ENCODE peak calls at places on chromosomes 13 and 19, in five cellular contexts. Y is CD8-positive, alpha-beta memory T cell; J is CD8-positive, alpha-beta T cell; B is HCT116; D is effector memory CD4-positive, alpha-beta T cell. N is an unnamed sample.

GRCh38 chr13:29402168-29402621 is 193.3 kb downstream of the SLC7A1 start:
- DNase-seq in D (no peak), Y (no peak), J (no peak), B (no peak), N (peak; percentile 3)

GRCh38 chr19:6026390-6026897 is 48.5 kb upstream of the RANBP3 start:
- DNase-seq in Y (no peak), D (no peak), B (no peak), J (no peak), N (no peak)

GRCh38 chr13:33363328-33363727 is 77.8 kb upstream of the STARD13 start:
- DNase-seq in B (no peak), Y (no peak), J (no peak), D (no peak), N (no peak)

GRCh38 chr19:51552996-51553725 is 17.9 kb upstream of the ZNF175 start:
- DNase-seq in D (no peak), Y (no peak), J (peak; percentile 33), B (peak; percentile 13), N (peak; percentile 6)

GRCh38 chr13:48801255-48801654 is 147.5 kb downstream of the CYSLTR2 start:
- DNase-seq in J (no peak), D (no peak), B (no peak), Y (no peak), N (no peak)

GRCh38 chr13:99224019-99224418 is 23.4 kb downstream of the UBAC2 start:
- DNase-seq in D (no peak), B (no peak), Y (no peak), J (no peak), N (no peak)

GRCh38 chr19:6464070-6464873 is at the start of gene CRB3:
- DNase-seq in J (peak; percentile 68), Y (peak; percentile 25), B (peak; percentile 80), D (no peak), N (peak; percentile 41)

GRCh38 chr13:102870677-102871415 is 25.0 kb downstream of the ERCC5 start:
- DNase-seq in B (peak; percentile 19), J (peak; percentile 56), D (no peak), Y (peak; percentile 33), N (no peak)

GRCh38 chr13:59906413-59907027 is 257.2 kb downstream of the DIAPH3 start:
- DNase-seq in B (peak; percentile 4), Y (no peak), J (no peak), D (no peak), N (no peak)

GRCh38 chr13:36848228-36848982 is 29.4 kb downstream of the RFXAP start:
- DNase-seq in B (no peak), D (no peak), Y (no peak), J (no peak), N (no peak)

GRCh38 chr19:33621811-33622504 is at the start of gene CHST8:
- DNase-seq in Y (no peak), D (no peak), B (no peak), J (no peak), N (no peak)

GRCh38 chr19:13154241-13154778 is 4.1 kb downstream of the IER2 start:
- DNase-seq in Y (peak; percentile 62), B (no peak), J (peak; percentile 53), D (peak; percentile 32), N (no peak)

GRCh38 chr13:62185631-62186256 is 770.1 kb upstream of the PCDH20 start:
- DNase-seq in D (no peak), B (no peak), Y (no peak), J (no peak), N (no peak)

GRCh38 chr19:35314031-35314430 is 15.0 kb upstream of the CD22 start:
- DNase-seq in J (no peak), Y (no peak), D (no peak), B (no peak), N (no peak)

GRCh38 chr19:35991731-35992450 is 3.1 kb upstream of the SDHAF1 start:
- DNase-seq in D (no peak), J (no peak), Y (no peak), B (no peak), N (no peak)

GRCh38 chr13:22793598-22794134 is 387.1 kb upstream of the SGCG start:
- DNase-seq in B (peak; percentile 84), J (no peak), D (no peak), Y (no peak), N (peak; percentile 8)

GRCh38 chr19:39941615-39942507 is 7.4 kb upstream of the FCGBP start:
- DNase-seq in D (peak; percentile 29), J (peak; percentile 33), Y (peak; percentile 50), B (no peak), N (no peak)

GRCh38 chr13:75757336-75757735 is 121.2 kb downstream of the LMO7 start:
- DNase-seq in D (no peak), B (no peak), J (no peak), Y (no peak), N (no peak)

GRCh38 chr13:39505151-39505550 is 97.8 kb downstream of the LHFPL6 start:
- DNase-seq in Y (no peak), D (no peak), B (no peak), J (no peak), N (no peak)

GRCh38 chr13:99063178-99063577 is 85.3 kb upstream of the DOCK9 start:
- DNase-seq in B (no peak), D (no peak), Y (no peak), J (no peak), N (no peak)

GRCh38 chr13:48486836-48487235 is 46.0 kb downstream of the RCBTB2 start:
- DNase-seq in B (no peak), D (no peak), Y (no peak), J (no peak), N (no peak)

GRCh38 chr19:13866463-13867046 is 10.4 kb upstream of the NANOS3 start:
- DNase-seq in D (no peak), B (no peak), Y (no peak), J (no peak), N (no peak)

GRCh38 chr13:102702965-102703720 is 8.3 kb upstream of the METTL21C start:
- DNase-seq in B (no peak), Y (no peak), D (no peak), J (no peak), N (no peak)

GRCh38 chr13:102697264-102697663 is 2.4 kb upstream of the METTL21C start:
- DNase-seq in J (no peak), D (no peak), B (no peak), Y (no peak), N (no peak)

GRCh38 chr13:102394158-102395053 is 7.4 kb downstream of the FGF14 start:
- DNase-seq in D (peak; percentile 87), B (no peak), J (peak; percentile 98), Y (peak; percentile 92), N (no peak)

DNA sequence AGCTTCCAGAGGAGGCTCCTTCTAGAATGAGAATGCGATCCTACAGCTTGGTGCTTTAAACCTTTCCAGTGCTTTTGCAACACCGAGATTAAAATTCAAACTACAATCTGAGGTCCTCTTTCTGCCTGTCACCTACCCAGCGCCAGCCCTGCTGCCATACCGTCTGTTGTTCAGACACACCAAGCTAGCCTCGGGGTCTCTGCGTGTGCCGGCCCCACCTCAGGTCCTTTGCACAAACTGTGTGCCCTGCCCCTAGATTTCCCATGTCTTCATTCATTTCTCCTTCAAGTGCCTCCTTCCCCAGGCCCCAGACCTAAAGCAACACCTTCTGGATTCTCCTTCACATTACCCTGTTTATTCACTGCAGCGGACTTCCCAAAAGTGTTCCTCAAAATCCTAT is 11.1 kb downstream of the HSH2D start:
- DNase-seq in D (no peak), J (no peak), B (no peak), Y (no peak), N (no peak)
- H3K27ac ChIP-seq in D (no peak overlapping the region), J (no peak overlapping the region), B (no peak overlapping the region), Y (no peak overlapping the region), N (no peak overlapping the region)

DNA sequence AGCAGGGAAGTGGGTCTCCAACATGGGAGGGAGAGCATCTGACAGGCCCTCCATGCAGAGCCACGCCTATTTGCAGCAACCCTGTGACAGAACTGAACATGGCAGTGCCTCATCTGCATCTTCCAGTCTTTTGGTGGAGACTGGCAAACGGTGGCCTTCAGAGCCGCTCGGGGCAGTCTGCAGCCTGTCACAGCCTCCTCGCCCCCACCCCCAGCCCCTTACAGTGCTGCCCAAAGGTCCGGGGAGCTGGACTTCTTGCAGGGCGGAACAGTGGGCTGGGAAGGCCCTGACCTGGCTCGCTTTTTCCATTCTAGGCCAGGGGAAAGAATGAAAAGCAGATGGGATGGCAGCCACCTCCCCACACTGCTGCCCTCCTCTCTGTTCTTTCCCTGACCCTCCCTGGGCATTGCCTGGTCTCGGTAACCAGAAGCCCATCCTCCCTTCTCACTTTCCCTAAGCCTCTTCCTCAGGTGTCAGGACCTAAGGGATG is 2.7 kb downstream of the CALM3 start:
- DNase-seq in Y (no peak), B (no peak), J (no peak), D (no peak), N (no peak)
- H3K27ac ChIP-seq in Y (no peak overlapping the region), B (no peak overlapping the region), J (no peak overlapping the region), D (peak overlapping the region; percentile 77), N (no peak overlapping the region)

DNA sequence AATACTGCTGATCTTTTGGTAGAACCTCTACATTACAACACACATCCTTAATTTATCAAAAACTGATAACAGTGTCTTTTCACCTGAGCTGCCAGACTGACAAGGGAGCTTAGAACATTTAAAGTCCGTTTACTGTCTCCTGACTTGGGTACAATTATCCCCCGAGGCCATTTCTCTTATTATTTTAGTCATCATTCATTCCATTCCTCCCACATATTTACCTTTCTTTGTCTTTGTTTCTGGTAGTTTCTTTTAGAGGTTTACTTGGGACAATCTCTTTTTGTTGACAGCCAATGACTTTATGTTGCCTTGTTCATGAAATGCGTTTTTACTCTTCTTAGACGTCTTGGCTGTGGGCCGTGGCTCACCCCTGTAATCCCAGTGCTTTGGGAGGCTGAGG is 186.9 kb downstream of the PCCA start:
- DNase-seq in D (no peak), B (no peak), Y (no peak), J (no peak), N (peak; percentile 61)
- H3K27ac ChIP-seq in D (no peak overlapping the region), B (no peak overlapping the region), Y (no peak overlapping the region), J (no peak overlapping the region), N (peak overlapping the region; percentile 42)

GRCh38 chr19:57374179-57374578 is 10.8 kb downstream of the TRAPPC2B start:
- DNase-seq in B (no peak), Y (no peak), D (no peak), J (no peak), N (no peak)
- H3K27ac ChIP-seq in B (no peak overlapping the region), Y (no peak overlapping the region), D (no peak overlapping the region), J (no peak overlapping the region), N (no peak overlapping the region)

DNA sequence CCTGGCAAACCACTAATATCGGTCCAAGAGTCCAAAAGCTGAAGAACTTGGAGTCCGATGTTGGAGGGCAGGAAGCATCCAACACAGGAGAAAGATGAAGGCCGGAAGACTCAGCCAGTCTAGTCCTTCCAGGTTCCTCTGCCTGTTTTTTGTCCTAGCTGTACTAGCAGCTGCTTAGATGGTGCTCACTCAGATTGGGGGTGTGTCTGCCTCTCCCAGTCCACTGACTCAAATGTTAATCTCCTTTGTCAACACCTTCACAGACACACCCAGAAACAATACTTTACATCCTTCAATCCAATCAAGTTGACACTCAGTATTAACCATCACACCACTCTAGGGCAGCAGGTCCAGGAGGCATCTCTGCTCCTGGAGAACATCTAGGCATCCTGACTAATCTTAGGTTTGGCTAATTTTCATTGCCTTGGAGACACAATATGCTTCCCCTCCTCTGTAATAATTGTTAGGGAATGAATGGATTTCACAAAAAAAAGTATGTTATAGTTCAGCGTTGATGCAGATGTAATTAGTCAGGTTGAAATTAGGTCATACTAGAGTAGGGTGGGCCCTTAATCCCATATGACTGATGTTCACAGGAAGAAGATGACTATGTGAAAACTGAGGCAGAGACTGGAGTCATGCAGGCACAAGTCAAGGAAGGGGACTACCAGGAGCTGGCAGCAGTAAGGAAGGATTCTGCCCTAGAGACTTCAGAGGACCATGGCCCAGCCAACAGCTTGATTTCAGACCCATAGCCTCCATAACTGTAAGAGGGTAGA is 183.4 kb downstream of the RBM26 start:
- DNase-seq in B (no peak), D (no peak), J (no peak), Y (no peak), N (no peak)
- H3K27ac ChIP-seq in B (no peak overlapping the region), D (no peak overlapping the region), J (no peak overlapping the region), Y (no peak overlapping the region), N (peak overlapping the region; percentile 18)